ENCODE peak calls at places on chromosomes 7 and 10, in eight cellular contexts. M is tibial artery, T is gastrocnemius medialis, J is H9, P is cardiac muscle cell, X is neural progenitor cell, S is left ventricle myocardium inferior, O is left lung. C is an unnamed sample.

GRCh38 chr7:105838273-105839141 is 37.9 kb downstream of the ATXN7L1 start:
- DNase-seq in M (no peak), T (no peak), J (no peak), P (peak; percentile 37), X (no peak), S (peak; percentile 29), O (no peak), C (no peak)

GRCh38 chr10:98309366-98310355 is 41.7 kb upstream of the LOXL4 start:
- DNase-seq in M (peak; percentile 84), T (peak; percentile 69), J (peak; percentile 88), P (peak; percentile 88), X (peak; percentile 82), S (peak; percentile 72), O (peak; percentile 86), C (no peak)

GRCh38 chr10:3099291-3100092 is 32.1 kb downstream of the PFKP start:
- DNase-seq in M (peak; percentile 56), T (no peak), J (no peak), P (peak; percentile 93), X (no peak), S (no peak), O (no peak), C (no peak)

GRCh38 chr10:101693701-101694055 is 1.3 kb downstream of the FBXW4 start:
- DNase-seq in M (no peak), T (no peak), J (no peak), P (peak; percentile 59), X (no peak), S (no peak), O (no peak), C (no peak)

GRCh38 chr10:116926426-116926825 is 77.1 kb downstream of the ENO4 start:
- DNase-seq in M (no peak), T (no peak), J (no peak), P (no peak), X (no peak), S (no peak), O (no peak), C (no peak)

GRCh38 chr7:1689356-1689755 is 19.3 kb downstream of the ELFN1 start:
- DNase-seq in M (peak; percentile 20), T (no peak), J (peak; percentile 10), P (no peak), X (peak; percentile 32), S (no peak), O (no peak), C (no peak)

GRCh38 chr7:17233643-17234397 is 64.6 kb upstream of the AHR start:
- DNase-seq in M (no peak), T (no peak), J (no peak), P (peak; percentile 34), X (no peak), S (no peak), O (no peak), C (no peak)

GRCh38 chr7:27144799-27145166 is 1.3 kb upstream of the HOXA5 start:
- DNase-seq in M (peak; percentile 55), T (no peak), J (no peak), P (no peak), X (no peak), S (no peak), O (peak; percentile 66), C (no peak)

GRCh38 chr10:69489506-69490090 is 38.3 kb downstream of the TSPAN15 start:
- DNase-seq in M (peak; percentile 56), T (no peak), J (no peak), P (no peak), X (no peak), S (peak; percentile 6), O (no peak), C (no peak)

GRCh38 chr10:77291596-77292505 is 345.8 kb downstream of the KCNMA1 start:
- DNase-seq in M (no peak), T (no peak), J (no peak), P (no peak), X (no peak), S (no peak), O (no peak), C (no peak)
- H3K4me1 ChIP-seq in M (peaks cover 79% of the 10 kb centered on the region), T (peaks cover 46% of the 10 kb centered on the region), J (peaks cover 5% of the 10 kb centered on the region), P (peaks cover 59% of the 10 kb centered on the region), X (peaks cover 40% of the 10 kb centered on the region), S (peaks cover 12% of the 10 kb centered on the region), O (no peaks in the 10 kb centered on the region), C (peaks cover 3% of the 10 kb centered on the region)

GRCh38 chr10:95425592-95426465 is 135.0 kb upstream of the PDLIM1 start:
- DNase-seq in M (no peak), T (no peak), J (no peak), P (no peak), X (no peak), S (no peak), O (no peak), C (no peak)
- H3K27ac ChIP-seq in M (peak overlapping the region; percentile 80), T (peak overlapping the region; percentile 16), J (no peak overlapping the region), P (no peak overlapping the region), X (no peak overlapping the region), S (peak overlapping the region; percentile 92), O (no peak overlapping the region), C (peak overlapping the region; percentile 87)

GRCh38 chr10:125134483-125134848 is 25.9 kb downstream of the CTBP2 start:
- DNase-seq in M (peak; percentile 53), T (peak; percentile 10), J (no peak), P (no peak), X (no peak), S (no peak), O (no peak), C (no peak)
- H3K4me1 ChIP-seq in M (peaks cover 73% of the 10 kb centered on the region), T (peaks cover 78% of the 10 kb centered on the region), J (peaks cover 41% of the 10 kb centered on the region), P (peaks cover 27% of the 10 kb centered on the region), X (peaks cover 57% of the 10 kb centered on the region), S (peaks cover 90% of the 10 kb centered on the region), O (peaks cover 47% of the 10 kb centered on the region), C (peaks cover 7% of the 10 kb centered on the region)

DNA sequence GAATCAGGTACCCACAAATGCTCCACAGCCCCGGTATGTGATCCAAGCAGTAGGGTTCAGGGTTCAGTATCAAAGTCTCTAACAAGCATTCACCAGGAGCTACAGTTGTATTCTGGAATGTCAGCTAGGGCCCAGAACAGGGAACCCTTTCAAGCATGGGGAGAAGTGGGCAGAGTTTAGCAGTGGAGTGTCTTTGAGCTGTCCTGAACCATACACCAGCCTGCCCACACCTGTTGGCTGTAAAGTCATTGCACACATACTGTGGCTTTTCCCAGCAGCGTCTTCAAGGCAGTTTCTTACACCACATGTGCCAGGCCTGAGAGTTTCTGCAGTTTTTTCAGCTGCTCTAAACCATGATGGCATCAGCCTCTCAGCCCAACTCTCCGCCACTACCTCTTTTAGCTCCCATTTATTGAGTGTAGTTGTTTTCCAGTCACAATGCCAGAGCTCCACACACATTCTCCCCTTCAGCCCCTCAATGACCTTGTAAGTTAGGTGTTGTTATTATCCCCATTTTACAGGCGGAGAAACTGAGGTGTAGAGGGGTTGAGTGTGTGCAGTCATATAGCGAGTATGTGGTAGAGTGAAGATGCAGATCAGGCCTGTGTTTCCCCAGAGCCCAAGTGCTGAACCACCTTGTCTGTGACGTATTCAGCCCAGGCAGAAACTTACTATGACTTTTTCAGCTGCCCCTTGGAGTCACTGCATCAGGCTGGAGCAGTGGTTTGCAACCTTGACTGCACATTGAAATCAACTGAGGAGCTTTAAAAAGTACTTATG is 83.1 kb downstream of the CHN2 start:
- DNase-seq in M (no peak), T (no peak), J (no peak), P (no peak), X (no peak), S (no peak), O (no peak), C (no peak)
- H3K27ac ChIP-seq in M (no peak overlapping the region), T (no peak overlapping the region), J (no peak overlapping the region), P (no peak overlapping the region), X (no peak overlapping the region), S (no peak overlapping the region), O (no peak overlapping the region), C (no peak overlapping the region)

DNA sequence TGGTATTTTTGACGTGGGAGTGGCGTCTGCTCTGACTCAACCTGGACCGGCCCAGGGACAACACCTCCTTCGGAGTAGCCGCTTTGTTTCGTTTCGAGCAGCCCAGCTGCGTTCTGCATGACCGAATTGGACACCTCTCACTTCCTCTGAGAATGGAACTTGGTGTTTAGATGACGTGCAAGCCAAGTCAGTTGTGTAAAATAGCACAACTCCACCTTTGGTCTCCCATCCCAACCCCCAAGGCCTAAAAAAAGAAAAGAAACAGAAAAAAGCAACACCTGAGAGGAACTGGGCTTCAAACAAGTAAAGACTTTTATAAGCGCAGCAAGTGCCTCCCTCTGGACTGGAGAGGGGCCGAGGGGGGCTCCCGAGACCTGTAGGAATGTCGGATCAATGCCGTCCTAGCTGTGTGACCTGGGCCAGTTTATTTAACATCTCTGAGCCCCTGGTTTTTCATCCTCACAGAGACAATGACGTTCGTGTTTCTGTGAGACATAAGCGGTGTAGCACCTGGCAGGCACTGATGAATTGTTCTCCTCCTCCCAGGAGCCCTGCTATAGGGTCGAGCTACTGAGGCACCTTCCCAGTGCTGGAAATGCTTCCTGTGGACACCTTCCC is 52.0 kb upstream of the SMNDC1 start:
- DNase-seq in M (no peak), T (peak; percentile 22), J (no peak), P (peak; percentile 51), X (no peak), S (no peak), O (no peak), C (peak; percentile 23)
- H3K4me1 ChIP-seq in M (no peaks in the 10 kb centered on the region), T (no peaks in the 10 kb centered on the region), J (peaks cover 16% of the 10 kb centered on the region), P (peaks cover 15% of the 10 kb centered on the region), X (no peaks in the 10 kb centered on the region), S (peaks cover 40% of the 10 kb centered on the region), O (peaks cover 27% of the 10 kb centered on the region), C (peaks cover 28% of the 10 kb centered on the region)

GRCh38 chr10:114544045-114544659 is 113.9 kb downstream of the ABLIM1 start:
- DNase-seq in M (no peak), T (no peak), J (no peak), P (no peak), X (no peak), S (no peak), O (no peak), C (peak; percentile 30)
- H3K27ac ChIP-seq in M (no peak overlapping the region), T (no peak overlapping the region), J (no peak overlapping the region), P (no peak overlapping the region), X (no peak overlapping the region), S (peak overlapping the region; percentile 82), O (no peak overlapping the region), C (peak overlapping the region; percentile 80)

DNA sequence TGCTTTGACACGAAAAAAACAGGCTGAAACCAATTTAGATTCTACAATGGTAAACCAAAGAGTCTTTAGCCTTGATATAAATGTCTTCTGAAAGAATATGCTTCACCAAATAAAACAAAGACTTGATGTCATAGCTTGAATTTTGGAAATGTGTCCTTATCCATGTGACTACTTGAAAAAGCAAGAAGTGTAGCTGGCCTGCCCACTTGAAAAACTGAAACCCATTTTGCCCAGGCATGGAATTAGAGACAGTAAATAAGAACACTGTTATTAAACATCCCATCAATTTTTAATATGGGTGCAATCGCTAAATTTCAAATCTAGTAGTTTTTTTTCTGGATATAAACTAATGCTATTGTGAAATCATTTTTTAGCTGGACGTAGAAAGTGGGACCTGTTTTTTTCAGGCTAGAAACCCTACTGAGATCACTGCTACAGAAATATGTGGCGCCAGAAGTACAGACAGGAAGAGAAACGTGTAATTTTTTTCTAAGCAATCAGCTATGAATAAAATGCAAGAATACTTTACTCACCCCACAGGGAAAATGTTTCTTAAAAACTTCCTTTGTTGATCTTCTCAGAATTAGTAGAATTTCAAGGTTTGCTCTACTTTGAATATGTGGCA is 56.7 kb downstream of the PIP4K2A start:
- DNase-seq in M (no peak), T (no peak), J (no peak), P (peak; percentile 64), X (no peak), S (no peak), O (no peak), C (no peak)
- H3K4me1 ChIP-seq in M (peaks cover 26% of the 10 kb centered on the region), T (no peaks in the 10 kb centered on the region), J (peaks cover 8% of the 10 kb centered on the region), P (peaks cover 14% of the 10 kb centered on the region), X (peaks cover 22% of the 10 kb centered on the region), S (peaks cover 30% of the 10 kb centered on the region), O (peaks cover 69% of the 10 kb centered on the region), C (peaks cover 71% of the 10 kb centered on the region)

GRCh38 chr10:12418725-12419278 is 69.5 kb downstream of the CAMK1D start:
- DNase-seq in M (no peak), T (peak; percentile 15), J (no peak), P (no peak), X (no peak), S (no peak), O (no peak), C (no peak)
- H3K27ac ChIP-seq in M (peak overlapping the region; percentile 38), T (peak overlapping the region; percentile 55), J (no peak overlapping the region), P (no peak overlapping the region), X (no peak overlapping the region), S (peak overlapping the region; percentile 57), O (no peak overlapping the region), C (peak overlapping the region; percentile 64)

GRCh38 chr7:50367570-50367969 is 63.1 kb downstream of the IKZF1 start:
- DNase-seq in M (no peak), T (no peak), J (no peak), P (no peak), X (no peak), S (no peak), O (no peak), C (no peak)
- H3K4me1 ChIP-seq in M (no peaks in the 10 kb centered on the region), T (no peaks in the 10 kb centered on the region), J (no peaks in the 10 kb centered on the region), P (peaks cover 3% of the 10 kb centered on the region), X (no peaks in the 10 kb centered on the region), S (no peaks in the 10 kb centered on the region), O (peaks cover 8% of the 10 kb centered on the region), C (no peaks in the 10 kb centered on the region)

C was measured in esophagus squamous epithelium.